ENCODE peak calls at places on chromosomes 2 and 18, in ten cellular contexts. One of them, this sample, is unnamed.

GRCh38 chr2:102749938-102750337 is 11.9 kb upstream of the TMEM182 start:
- DNase-seq in heart left ventricle: no peak
- DNase-seq in stomach: no peak
- DNase-seq in breast epithelium: no peak
- DNase-seq in body of pancreas: no peak
- DNase-seq in suprapubic skin: no peak
- DNase-seq in lower leg skin: no peak
- DNase-seq in HCT116: no peak
- DNase-seq in K562: no peak
- DNase-seq in tibial nerve: no peak
- DNase-seq in this sample: no peak

GRCh38 chr18:37481058-37481457 is 84.5 kb downstream of the CELF4 start:
- DNase-seq in heart left ventricle: no peak
- DNase-seq in stomach: no peak
- DNase-seq in breast epithelium: no peak
- DNase-seq in body of pancreas: no peak
- DNase-seq in suprapubic skin: no peak
- DNase-seq in lower leg skin: no peak
- DNase-seq in HCT116: no peak
- DNase-seq in K562: no peak
- DNase-seq in tibial nerve: no peak
- DNase-seq in this sample: no peak

GRCh38 chr2:66433945-66434678 is 813 bp upstream of the MEIS1 start:
- DNase-seq in heart left ventricle: peak
- DNase-seq in stomach: peak
- DNase-seq in breast epithelium: no peak
- DNase-seq in body of pancreas: peak
- DNase-seq in suprapubic skin: peak
- DNase-seq in lower leg skin: peak
- DNase-seq in HCT116: no peak
- DNase-seq in K562: peak
- DNase-seq in tibial nerve: no peak
- DNase-seq in this sample: peak

GRCh38 chr2:145593991-145594702 is 1074.2 kb upstream of the ZEB2 start:
- DNase-seq in heart left ventricle: no peak
- DNase-seq in stomach: no peak
- DNase-seq in breast epithelium: no peak
- DNase-seq in body of pancreas: no peak
- DNase-seq in suprapubic skin: no peak
- DNase-seq in lower leg skin: no peak
- DNase-seq in HCT116: no peak
- DNase-seq in K562: peak
- DNase-seq in tibial nerve: no peak
- DNase-seq in this sample: no peak

GRCh38 chr2:26541401-26542193 is 63.7 kb upstream of the OTOF start:
- DNase-seq in heart left ventricle: no peak
- DNase-seq in stomach: no peak
- DNase-seq in breast epithelium: no peak
- DNase-seq in body of pancreas: no peak
- DNase-seq in suprapubic skin: peak
- DNase-seq in lower leg skin: no peak
- DNase-seq in HCT116: no peak
- DNase-seq in K562: no peak
- DNase-seq in tibial nerve: no peak
- DNase-seq in this sample: no peak

GRCh38 chr18:13378150-13378549 is 159.6 kb downstream of the LDLRAD4 start:
- DNase-seq in heart left ventricle: no peak
- DNase-seq in stomach: no peak
- DNase-seq in breast epithelium: no peak
- DNase-seq in body of pancreas: no peak
- DNase-seq in suprapubic skin: no peak
- DNase-seq in lower leg skin: no peak
- DNase-seq in HCT116: no peak
- DNase-seq in K562: no peak
- DNase-seq in tibial nerve: no peak
- DNase-seq in this sample: no peak

GRCh38 chr2:218962859-218963492 is 3.5 kb downstream of the CDK5R2 start:
- DNase-seq in heart left ventricle: peak
- DNase-seq in stomach: peak
- DNase-seq in breast epithelium: no peak
- DNase-seq in body of pancreas: peak
- DNase-seq in suprapubic skin: no peak
- DNase-seq in lower leg skin: peak
- DNase-seq in HCT116: peak
- DNase-seq in K562: peak
- DNase-seq in tibial nerve: peak
- DNase-seq in this sample: peak

GRCh38 chr2:42052702-42053481 is 5.1 kb downstream of the PKDCC start:
- DNase-seq in heart left ventricle: peak
- DNase-seq in stomach: no peak
- DNase-seq in breast epithelium: no peak
- DNase-seq in body of pancreas: no peak
- DNase-seq in suprapubic skin: no peak
- DNase-seq in lower leg skin: no peak
- DNase-seq in HCT116: no peak
- DNase-seq in K562: peak
- DNase-seq in tibial nerve: no peak
- DNase-seq in this sample: peak

GRCh38 chr2:38789689-38790088 is 11.7 kb downstream of the GEMIN6 start:
- DNase-seq in heart left ventricle: no peak
- DNase-seq in stomach: no peak
- DNase-seq in breast epithelium: no peak
- DNase-seq in body of pancreas: no peak
- DNase-seq in suprapubic skin: no peak
- DNase-seq in lower leg skin: no peak
- DNase-seq in HCT116: no peak
- DNase-seq in K562: no peak
- DNase-seq in tibial nerve: no peak
- DNase-seq in this sample: no peak

GRCh38 chr2:40332096-40332826 is 119.6 kb downstream of the SLC8A1 start:
- DNase-seq in heart left ventricle: no peak
- DNase-seq in stomach: no peak
- DNase-seq in breast epithelium: no peak
- DNase-seq in body of pancreas: peak
- DNase-seq in suprapubic skin: no peak
- DNase-seq in lower leg skin: peak
- DNase-seq in HCT116: no peak
- DNase-seq in K562: no peak
- DNase-seq in tibial nerve: no peak
- DNase-seq in this sample: peak

GRCh38 chr2:181070119-181070833 is 89.9 kb downstream of the UBE2E3 start:
- DNase-seq in heart left ventricle: no peak
- DNase-seq in stomach: no peak
- DNase-seq in breast epithelium: no peak
- DNase-seq in body of pancreas: no peak
- DNase-seq in suprapubic skin: no peak
- DNase-seq in lower leg skin: no peak
- DNase-seq in HCT116: peak
- DNase-seq in K562: peak
- DNase-seq in tibial nerve: no peak
- DNase-seq in this sample: no peak

GRCh38 chr2:107989445-107989844 is 3.1 kb downstream of the SLC5A7 start:
- DNase-seq in heart left ventricle: peak
- DNase-seq in stomach: no peak
- DNase-seq in breast epithelium: no peak
- DNase-seq in body of pancreas: no peak
- DNase-seq in suprapubic skin: no peak
- DNase-seq in lower leg skin: no peak
- DNase-seq in HCT116: no peak
- DNase-seq in K562: no peak
- DNase-seq in tibial nerve: no peak
- DNase-seq in this sample: no peak

GRCh38 chr2:237500681-237501424 is 13.8 kb downstream of the MLPH start:
- DNase-seq in heart left ventricle: no peak
- DNase-seq in stomach: no peak
- DNase-seq in breast epithelium: no peak
- DNase-seq in body of pancreas: no peak
- DNase-seq in suprapubic skin: peak
- DNase-seq in lower leg skin: no peak
- DNase-seq in HCT116: peak
- DNase-seq in K562: peak
- DNase-seq in tibial nerve: no peak
- DNase-seq in this sample: peak

GRCh38 chr2:149441255-149441654 is 110.9 kb downstream of the LYPD6 start:
- DNase-seq in heart left ventricle: no peak
- DNase-seq in stomach: no peak
- DNase-seq in breast epithelium: no peak
- DNase-seq in body of pancreas: no peak
- DNase-seq in suprapubic skin: no peak
- DNase-seq in lower leg skin: no peak
- DNase-seq in HCT116: no peak
- DNase-seq in K562: no peak
- DNase-seq in tibial nerve: no peak
- DNase-seq in this sample: no peak

GRCh38 chr2:235347691-235348090 is 146.2 kb upstream of the AGAP1 start:
- DNase-seq in heart left ventricle: no peak
- DNase-seq in stomach: no peak
- DNase-seq in breast epithelium: no peak
- DNase-seq in body of pancreas: no peak
- DNase-seq in suprapubic skin: no peak
- DNase-seq in lower leg skin: no peak
- DNase-seq in HCT116: peak
- DNase-seq in K562: peak
- DNase-seq in tibial nerve: no peak
- DNase-seq in this sample: no peak

GRCh38 chr2:196274387-196274809 is 103.0 kb upstream of the STK17B start:
- DNase-seq in heart left ventricle: no peak
- DNase-seq in stomach: no peak
- DNase-seq in breast epithelium: no peak
- DNase-seq in body of pancreas: no peak
- DNase-seq in suprapubic skin: no peak
- DNase-seq in lower leg skin: peak
- DNase-seq in HCT116: no peak
- DNase-seq in K562: no peak
- DNase-seq in tibial nerve: peak
- DNase-seq in this sample: no peak

GRCh38 chr18:62187543-62188378 is 706 bp downstream of the RELCH start:
- DNase-seq in heart left ventricle: peak
- DNase-seq in stomach: peak
- DNase-seq in breast epithelium: no peak
- DNase-seq in body of pancreas: peak
- DNase-seq in suprapubic skin: peak
- DNase-seq in lower leg skin: peak
- DNase-seq in HCT116: no peak
- DNase-seq in K562: peak
- DNase-seq in tibial nerve: peak
- DNase-seq in this sample: no peak

GRCh38 chr2:54634564-54635511 is 88.6 kb upstream of the EML6 start:
- DNase-seq in heart left ventricle: no peak
- DNase-seq in stomach: no peak
- DNase-seq in breast epithelium: no peak
- DNase-seq in body of pancreas: peak
- DNase-seq in suprapubic skin: no peak
- DNase-seq in lower leg skin: peak
- DNase-seq in HCT116: no peak
- DNase-seq in K562: no peak
- DNase-seq in tibial nerve: peak
- DNase-seq in this sample: peak

GRCh38 chr2:216486708-216487107 is 11.9 kb upstream of the RPL37A start:
- DNase-seq in heart left ventricle: no peak
- DNase-seq in stomach: no peak
- DNase-seq in breast epithelium: no peak
- DNase-seq in body of pancreas: no peak
- DNase-seq in suprapubic skin: no peak
- DNase-seq in lower leg skin: no peak
- DNase-seq in HCT116: no peak
- DNase-seq in K562: no peak
- DNase-seq in tibial nerve: no peak
- DNase-seq in this sample: no peak

GRCh38 chr2:2269989-2270562 is 61.0 kb downstream of the MYT1L start:
- DNase-seq in heart left ventricle: no peak
- DNase-seq in stomach: no peak
- DNase-seq in breast epithelium: no peak
- DNase-seq in body of pancreas: no peak
- DNase-seq in suprapubic skin: no peak
- DNase-seq in lower leg skin: no peak
- DNase-seq in HCT116: no peak
- DNase-seq in K562: no peak
- DNase-seq in tibial nerve: no peak
- DNase-seq in this sample: no peak

GRCh38 chr18:7300971-7301553 is 70.2 kb downstream of the LRRC30 start:
- DNase-seq in heart left ventricle: no peak
- DNase-seq in stomach: no peak
- DNase-seq in breast epithelium: no peak
- DNase-seq in body of pancreas: no peak
- DNase-seq in suprapubic skin: no peak
- DNase-seq in lower leg skin: no peak
- DNase-seq in HCT116: no peak
- DNase-seq in K562: no peak
- DNase-seq in tibial nerve: no peak
- DNase-seq in this sample: no peak

GRCh38 chr2:164840930-164841718 is 499 bp downstream of the COBLL1 start:
- DNase-seq in heart left ventricle: peak
- DNase-seq in stomach: peak
- DNase-seq in breast epithelium: peak
- DNase-seq in body of pancreas: peak
- DNase-seq in suprapubic skin: peak
- DNase-seq in lower leg skin: peak
- DNase-seq in HCT116: peak
- DNase-seq in K562: peak
- DNase-seq in tibial nerve: no peak
- DNase-seq in this sample: peak
- TF ChIP-seq POLR2A in heart left ventricle: no peak
- TF ChIP-seq POLR2A in stomach: no peak
- TF ChIP-seq POLR2A in breast epithelium: no peak
- TF ChIP-seq POLR2A in body of pancreas: peak
- TF ChIP-seq POLR2A in suprapubic skin: no peak
- TF ChIP-seq POLR2A in lower leg skin: no peak
- TF ChIP-seq POLR2A in HCT116: peak
- TF ChIP-seq POLR2A in K562: no peak
- TF ChIP-seq POLR2A in tibial nerve: peak
- TF ChIP-seq POLR2A in this sample: no peak

GRCh38 chr2:220533485-220533884 is 906.1 kb downstream of the SLC4A3 start:
- DNase-seq in heart left ventricle: no peak
- DNase-seq in stomach: no peak
- DNase-seq in breast epithelium: no peak
- DNase-seq in body of pancreas: no peak
- DNase-seq in suprapubic skin: no peak
- DNase-seq in lower leg skin: no peak
- DNase-seq in HCT116: peak
- DNase-seq in K562: no peak
- DNase-seq in tibial nerve: no peak
- DNase-seq in this sample: no peak
- TF ChIP-seq CTCF in heart left ventricle: no peak
- TF ChIP-seq CTCF in stomach: no peak
- TF ChIP-seq CTCF in breast epithelium: no peak
- TF ChIP-seq CTCF in body of pancreas: no peak
- TF ChIP-seq CTCF in suprapubic skin: no peak
- TF ChIP-seq CTCF in lower leg skin: no peak
- TF ChIP-seq CTCF in HCT116: peak
- TF ChIP-seq CTCF in K562: no peak
- TF ChIP-seq CTCF in tibial nerve: no peak
- TF ChIP-seq CTCF in this sample: no peak

GRCh38 chr18:74516271-74517235 is 17.7 kb upstream of the CNDP1 start:
- DNase-seq in heart left ventricle: no peak
- DNase-seq in stomach: peak
- DNase-seq in breast epithelium: no peak
- DNase-seq in body of pancreas: no peak
- DNase-seq in suprapubic skin: no peak
- DNase-seq in lower leg skin: no peak
- DNase-seq in HCT116: no peak
- DNase-seq in K562: no peak
- DNase-seq in tibial nerve: no peak
- DNase-seq in this sample: no peak
- TF ChIP-seq POLR2A in heart left ventricle: no peak
- TF ChIP-seq POLR2A in stomach: no peak
- TF ChIP-seq POLR2A in breast epithelium: no peak
- TF ChIP-seq POLR2A in body of pancreas: no peak
- TF ChIP-seq POLR2A in suprapubic skin: no peak
- TF ChIP-seq POLR2A in lower leg skin: no peak
- TF ChIP-seq POLR2A in HCT116: no peak
- TF ChIP-seq POLR2A in K562: no peak
- TF ChIP-seq POLR2A in tibial nerve: no peak
- TF ChIP-seq POLR2A in this sample: no peak

GRCh38 chr18:4765401-4765800 is 310.3 kb upstream of the DLGAP1 start:
- DNase-seq in heart left ventricle: no peak
- DNase-seq in stomach: no peak
- DNase-seq in breast epithelium: no peak
- DNase-seq in body of pancreas: no peak
- DNase-seq in suprapubic skin: no peak
- DNase-seq in lower leg skin: no peak
- DNase-seq in HCT116: no peak
- DNase-seq in K562: no peak
- DNase-seq in tibial nerve: no peak
- DNase-seq in this sample: no peak
- TF ChIP-seq CTCF in heart left ventricle: no peak
- TF ChIP-seq CTCF in stomach: no peak
- TF ChIP-seq CTCF in breast epithelium: no peak
- TF ChIP-seq CTCF in body of pancreas: no peak
- TF ChIP-seq CTCF in suprapubic skin: no peak
- TF ChIP-seq CTCF in lower leg skin: no peak
- TF ChIP-seq CTCF in HCT116: no peak
- TF ChIP-seq CTCF in K562: no peak
- TF ChIP-seq CTCF in tibial nerve: no peak
- TF ChIP-seq CTCF in this sample: no peak